ENCODE peak calls at places on chromosomes 11 and 22, in nine cellular contexts. K, F, X, U, J, C, Q, T and E are unnamed samples.
A peak's percentile ranks its signal among the peaks of the same experiment; 100 is the strongest.

GRCh38 chr22:38243007-38243775 is 29.6 kb downstream of the TMEM184B start:
- DNase-seq in X (peak; percentile 31), T (no peak), C (no peak), K (no peak), J (peak; percentile 81), U (no peak), F (peak; percentile 71), Q (no peak), E (peak; percentile 35)

GRCh38 chr11:10379022-10379421 is 74.1 kb downstream of the ADM start:
- DNase-seq in T (no peak), X (no peak), F (no peak), J (no peak), Q (no peak), U (no peak), C (no peak), K (no peak), E (no peak)

GRCh38 chr22:46956498-46957215 is 194.2 kb downstream of the TBC1D22A start:
- DNase-seq in K (no peak), F (peak; percentile 21), X (no peak), T (no peak), J (no peak), C (no peak), U (no peak), Q (no peak), E (no peak)

GRCh38 chr11:36377759-36378553 is 81.9 kb downstream of the PRR5L start:
- DNase-seq in T (no peak), X (peak; percentile 61), K (no peak), Q (no peak), F (no peak), U (no peak), J (no peak), C (no peak), E (no peak)

GRCh38 chr11:66676931-66677598 is 622 bp downstream of the RBM4B start:
- DNase-seq in J (no peak), C (no peak), U (no peak), T (peak; percentile 52), F (no peak), Q (no peak), K (no peak), X (no peak), E (no peak)

GRCh38 chr22:49322861-49323622 is 504.6 kb downstream of the BRD1 start:
- DNase-seq in Q (no peak), F (peak; percentile 13), T (peak; percentile 54), C (no peak), X (no peak), U (peak; percentile 15), J (no peak), K (no peak), E (no peak)

GRCh38 chr11:45852712-45853101 is 5.4 kb downstream of the CRY2 start:
- DNase-seq in K (no peak), C (no peak), F (no peak), U (no peak), Q (no peak), X (no peak), J (no peak), T (no peak), E (no peak)

GRCh38 chr22:23270212-23270733 is 90.0 kb downstream of the BCR start:
- DNase-seq in X (no peak), F (no peak), T (no peak), C (no peak), U (no peak), Q (no peak), J (no peak), K (no peak), E (peak; percentile 40)

GRCh38 chr22:30435674-30436126 is 10.1 kb downstream of the MTFP1 start:
- DNase-seq in J (peak; percentile 65), K (no peak), X (no peak), T (no peak), Q (peak; percentile 93), C (no peak), U (peak; percentile 54), F (peak; percentile 56), E (no peak)

GRCh38 chr22:21599053-21599893 is 30.5 kb downstream of the YDJC start:
- DNase-seq in K (no peak), U (no peak), Q (no peak), F (no peak), X (no peak), C (no peak), J (no peak), T (no peak), E (no peak)

GRCh38 chr11:78560826-78561484 is 13.7 kb downstream of the NARS2 start:
- DNase-seq in U (no peak), Q (no peak), J (no peak), X (no peak), F (no peak), C (no peak), T (no peak), K (no peak), E (no peak)

GRCh38 chr11:132238331-132238730 is 867.9 kb downstream of the NTM start:
- DNase-seq in Q (no peak), U (no peak), K (no peak), X (no peak), J (no peak), T (no peak), C (no peak), F (no peak), E (no peak)

GRCh38 chr22:37045958-37046357 is 5.6 kb upstream of the KCTD17 start:
- DNase-seq in U (no peak), C (no peak), T (no peak), X (no peak), Q (no peak), F (no peak), K (no peak), J (no peak), E (no peak)

GRCh38 chr11:74466916-74467885 is at the start of gene KCNE3:
- DNase-seq in J (peak; percentile 57), X (no peak), F (peak; percentile 57), T (no peak), C (peak; percentile 56), Q (no peak), U (peak; percentile 77), K (peak; percentile 91), E (peak; percentile 12)

GRCh38 chr11:118917488-118918127 is 8.1 kb downstream of the BCL9L start:
- DNase-seq in T (peak; percentile 94), U (peak; percentile 72), C (peak; percentile 65), K (peak; percentile 86), F (no peak), J (peak; percentile 77), X (no peak), Q (peak; percentile 53), E (no peak)

GRCh38 chr11:134071766-134072403 is 3.0 kb downstream of the JAM3 start:
- DNase-seq in F (no peak), X (no peak), T (no peak), J (no peak), Q (no peak), K (no peak), U (no peak), C (no peak), E (no peak)

GRCh38 chr11:121626507-121626875 is 173.7 kb upstream of the SORL1-AS1 start:
- DNase-seq in U (no peak), J (no peak), X (no peak), C (no peak), Q (no peak), T (no peak), F (no peak), K (no peak), E (no peak)
- H3K27ac ChIP-seq in U (no peak overlapping the region), J (no peak overlapping the region), X (no peak overlapping the region), C (no peak overlapping the region), Q (no peak overlapping the region), T (no peak overlapping the region), F (no peak overlapping the region), K (no peak overlapping the region), E (no peak overlapping the region)

GRCh38 chr11:19816817-19817216 is 104.2 kb downstream of the NAV2 start:
- DNase-seq in F (no peak), C (no peak), X (no peak), Q (no peak), T (no peak), U (no peak), K (no peak), J (no peak), E (no peak)

GRCh38 chr11:19814421-19814820 is 101.8 kb downstream of the NAV2 start:
- DNase-seq in C (no peak), J (no peak), X (no peak), K (no peak), U (no peak), T (no peak), Q (no peak), F (no peak), E (no peak)

GRCh38 chr11:19817265-19817851 is 104.7 kb downstream of the NAV2 start:
- DNase-seq in X (no peak), T (no peak), Q (no peak), C (peak; percentile 72), K (no peak), J (no peak), U (peak; percentile 52), F (peak; percentile 60), E (no peak)

GRCh38 chr11:19817870-19818269 is 105.2 kb downstream of the NAV2 start:
- DNase-seq in X (no peak), U (no peak), C (no peak), J (no peak), T (no peak), F (no peak), K (no peak), Q (no peak), E (no peak)

DNA sequence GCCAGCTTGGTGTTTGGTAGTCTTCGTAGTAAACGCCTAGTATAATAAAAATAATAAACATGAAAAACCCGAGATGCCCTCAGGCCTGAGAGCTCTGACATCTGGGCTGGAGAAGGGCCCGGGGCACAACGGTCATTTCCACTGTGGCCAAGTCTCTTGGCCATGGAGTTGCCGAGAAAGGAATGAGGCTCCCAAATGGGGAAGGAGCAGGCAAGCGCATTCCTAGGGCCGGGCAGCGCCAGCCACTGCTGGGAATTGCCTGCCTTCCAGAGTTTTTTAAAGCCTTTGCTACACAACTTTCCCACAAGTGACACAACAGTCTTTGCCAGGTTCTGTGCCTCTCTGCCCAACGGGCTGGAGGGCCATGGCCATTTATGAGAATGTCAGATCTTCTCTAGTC is 103.4 kb downstream of the NAV2 start:
- DNase-seq in Q (no peak), T (peak; percentile 82), F (no peak), U (no peak), C (no peak), J (no peak), X (no peak), K (no peak), E (no peak)
- H3K27ac ChIP-seq in Q (no peak overlapping the region), T (peak overlapping the region; percentile 69), F (no peak overlapping the region), U (no peak overlapping the region), C (no peak overlapping the region), J (no peak overlapping the region), X (no peak overlapping the region), K (no peak overlapping the region), E (no peak overlapping the region)

GRCh38 chr11:86219291-86220193 is 25.0 kb upstream of the EED start:
- DNase-seq in X (no peak), T (no peak), J (no peak), K (no peak), Q (no peak), U (no peak), F (no peak), C (no peak), E (no peak)
- H3K27ac ChIP-seq in X (no peak overlapping the region), T (no peak overlapping the region), J (no peak overlapping the region), K (no peak overlapping the region), Q (no peak overlapping the region), U (no peak overlapping the region), F (no peak overlapping the region), C (no peak overlapping the region), E (no peak overlapping the region)

DNA sequence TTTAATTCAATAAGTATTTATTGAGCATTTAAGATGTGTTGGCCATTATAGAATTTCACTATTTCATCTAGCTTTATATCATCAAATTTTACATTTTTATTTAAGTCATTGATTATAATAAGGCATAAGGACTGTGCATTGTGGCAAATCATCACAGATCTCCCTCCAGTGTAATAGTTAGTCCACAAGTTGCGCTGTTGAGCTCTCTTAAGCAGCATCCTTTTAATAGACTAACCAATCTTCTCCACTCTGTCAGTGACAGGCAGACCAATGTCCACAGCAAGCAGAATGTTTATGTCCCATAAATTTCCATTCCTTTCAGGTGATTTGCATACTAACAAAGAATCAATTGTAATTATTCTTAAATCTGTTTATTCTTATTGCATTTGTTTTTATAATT is 595.3 kb upstream of the CCDC90B start:
- DNase-seq in F (no peak), K (no peak), Q (no peak), C (no peak), U (no peak), J (no peak), T (no peak), X (no peak), E (no peak)
- H3K27ac ChIP-seq in F (no peak overlapping the region), K (no peak overlapping the region), Q (no peak overlapping the region), C (no peak overlapping the region), U (no peak overlapping the region), J (no peak overlapping the region), T (no peak overlapping the region), X (no peak overlapping the region), E (no peak overlapping the region)